ENCODE peak calls at places on chromosomes 13 and 19, in four cellular contexts. E is K562, H is HL-60, Z is GM12878. S is an unnamed sample.

GRCh38 chr19:49893135-49893534 is 3.6 kb downstream of the IL4I1 start:
- DNase-seq in E (no peak), H (no peak), Z (no peak), S (no peak)

GRCh38 chr13:30340367-30341184 is 33.2 kb upstream of the KATNAL1 start:
- DNase-seq in E (peak), H (peak), Z (no peak), S (no peak)

GRCh38 chr13:52686381-52686780 is 33.7 kb downstream of the SUGT1 start:
- DNase-seq in E (no peak), H (no peak), Z (no peak), S (no peak)

GRCh38 chr13:106596287-106596937 is 28.5 kb upstream of the ARGLU1 start:
- DNase-seq in E (no peak), H (no peak), Z (no peak), S (no peak)

GRCh38 chr19:5299137-5299536 is 41.5 kb downstream of the PTPRS start:
- DNase-seq in E (no peak), H (no peak), Z (no peak), S (no peak)

GRCh38 chr19:38319421-38320258 is at the start of gene KCNK6:
- DNase-seq in E (no peak), H (peak), Z (no peak), S (no peak)

GRCh38 chr13:94712812-94713555 is 639 bp upstream of the SOX21 start:
- DNase-seq in E (no peak), H (no peak), Z (no peak), S (no peak)

GRCh38 chr19:2575734-2576481 is 100.0 kb downstream of the GADD45B start:
- DNase-seq in E (no peak), H (no peak), Z (no peak), S (no peak)

GRCh38 chr19:3672575-3672948 is 27.7 kb downstream of the PIP5K1C start:
- DNase-seq in E (no peak), H (no peak), Z (no peak), S (no peak)

GRCh38 chr19:46608178-46608577 is 7.0 kb downstream of the CALM3 start:
- DNase-seq in E (no peak), H (no peak), Z (no peak), S (no peak)

GRCh38 chr13:74080762-74081161 is 53.4 kb downstream of the KLF12 start:
- DNase-seq in E (no peak), H (no peak), Z (no peak), S (no peak)

GRCh38 chr19:10107254-10107653 is 1.1 kb downstream of the PPAN start:
- DNase-seq in E (no peak), H (no peak), Z (no peak), S (no peak)

GRCh38 chr19:6239401-6239844 is 40.4 kb downstream of the MLLT1 start:
- DNase-seq in E (no peak), H (no peak), Z (no peak), S (peak)

GRCh38 chr19:49687566-49688316 is 1.7 kb upstream of the ADM5 start:
- DNase-seq in E (no peak), H (no peak), Z (no peak), S (no peak)

GRCh38 chr13:60109285-60109684 is 54.4 kb downstream of the DIAPH3 start:
- DNase-seq in E (no peak), H (no peak), Z (no peak), S (no peak)
- TF ChIP-seq SPI1 in E (no peak), H (no peak), Z (no peak), S (no peak)

GRCh38 chr19:44746616-44746945 is 1.9 kb upstream of the BCL3 start:
- DNase-seq in E (no peak), H (no peak), Z (no peak), S (no peak)

GRCh38 chr19:44748426-44749254 is at the start of gene BCL3:
- DNase-seq in E (peak), H (no peak), Z (no peak), S (peak)

GRCh38 chr19:44747739-44748425 is 626 bp upstream of the BCL3 start:
- DNase-seq in E (no peak), H (peak), Z (no peak), S (no peak)

GRCh38 chr19:44745887-44746600 is 2.5 kb upstream of the BCL3 start:
- DNase-seq in E (no peak), H (no peak), Z (no peak), S (no peak)

GRCh38 chr19:44746946-44747738 is 1.4 kb upstream of the BCL3 start:
- DNase-seq in E (peak), H (peak), Z (peak), S (peak)
- TF ChIP-seq SPI1 in E (peak), H (peak), Z (peak), S (no peak)

DNA sequence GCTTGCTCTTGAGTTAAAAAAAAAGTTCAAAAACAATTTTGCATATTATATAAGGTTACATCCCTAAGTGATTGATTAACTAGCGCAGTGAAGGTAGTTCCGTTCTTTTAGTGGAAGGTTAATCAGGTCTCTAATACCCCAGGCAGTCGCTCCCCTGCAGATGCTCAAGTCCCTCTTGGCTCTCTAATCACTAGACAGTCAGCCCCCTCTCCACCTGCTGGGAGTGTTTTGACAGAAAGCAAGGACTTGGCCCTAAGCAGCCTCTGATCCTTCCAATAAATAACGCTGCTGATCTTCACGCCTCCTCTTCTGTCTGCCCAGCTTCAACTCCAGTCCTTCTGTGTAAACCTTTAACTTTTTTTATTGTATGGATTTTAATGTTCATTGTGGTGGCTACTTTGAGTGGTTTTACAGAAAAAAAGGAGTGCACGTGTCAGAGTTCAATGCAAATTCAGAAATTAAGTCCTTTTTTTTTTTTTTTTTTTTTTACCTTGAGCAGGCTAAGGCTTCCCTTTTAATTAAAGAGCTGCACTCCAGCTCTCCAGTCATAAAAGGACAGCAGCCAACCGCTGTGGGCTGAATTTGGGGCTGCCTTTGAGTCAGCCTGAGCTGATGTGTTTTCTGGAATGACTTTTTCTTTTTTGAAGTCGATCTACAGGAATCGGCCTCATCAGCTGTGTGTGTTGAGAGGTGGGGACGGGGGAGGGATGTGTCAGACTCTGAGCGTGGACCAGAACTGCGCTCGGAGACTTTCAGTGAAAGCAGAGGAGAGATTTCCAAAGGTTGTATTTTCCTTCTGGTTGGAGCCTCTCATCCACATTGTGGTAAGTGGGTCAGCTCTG is 33.8 kb upstream of the MYO16 start:
- DNase-seq in E (no peak), H (no peak), Z (no peak), S (no peak)
- TF ChIP-seq SPI1 in E (no peak), H (no peak), Z (no peak), S (no peak)

DNA sequence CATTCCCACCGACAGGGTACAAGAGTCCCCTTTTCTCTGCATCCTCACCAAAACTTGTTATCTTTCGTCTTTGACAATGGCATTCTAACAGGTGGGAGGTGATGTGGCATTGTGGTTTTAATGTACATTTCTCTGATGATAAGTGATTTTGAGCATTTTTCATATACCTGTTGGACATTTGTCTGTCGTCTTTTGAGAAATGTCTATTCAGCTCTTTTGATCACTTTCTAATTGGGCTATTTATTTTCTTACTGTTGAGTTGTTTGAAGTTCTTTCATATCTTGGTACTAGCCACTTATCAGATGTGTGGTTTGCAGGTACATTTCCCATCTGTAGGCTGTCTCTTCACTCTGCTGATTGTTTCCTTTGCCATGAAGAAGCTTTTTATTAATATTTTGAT is 219.0 kb upstream of the SOX1 start:
- DNase-seq in E (no peak), H (no peak), Z (no peak), S (no peak)
- TF ChIP-seq SPI1 in E (no peak), H (no peak), Z (no peak), S (no peak)

GRCh38 chr13:77966671-77967070 is 48.0 kb upstream of the EDNRB start:
- DNase-seq in E (no peak), H (no peak), Z (no peak), S (no peak)

DNA sequence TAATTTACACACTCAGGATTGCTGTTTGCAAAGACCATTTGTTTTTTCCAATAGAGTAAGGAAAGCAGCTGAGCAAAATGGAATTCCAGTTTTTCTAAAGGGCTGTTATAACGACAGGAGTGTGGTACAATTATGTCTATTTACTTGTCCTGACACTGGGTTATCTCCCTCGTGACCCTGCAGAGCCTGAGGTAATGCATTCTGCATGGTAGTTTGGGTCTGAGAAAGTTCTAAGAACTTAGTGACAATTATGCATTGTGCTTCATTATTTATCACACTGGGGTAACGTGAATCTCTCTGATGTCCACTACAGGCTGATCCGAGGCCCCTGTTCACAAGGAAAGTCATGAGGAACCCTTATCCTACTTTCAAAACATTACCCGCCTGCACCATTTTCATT is 50.7 kb upstream of the EDNRB start:
- DNase-seq in E (no peak), H (no peak), Z (no peak), S (no peak)
- TF ChIP-seq SPI1 in E (no peak), H (no peak), Z (no peak), S (no peak)

GRCh38 chr13:66354880-66355279 is 875.3 kb downstream of the PCDH9 start:
- DNase-seq in E (no peak), H (no peak), Z (no peak), S (no peak)

GRCh38 chr13:66358564-66358963 is 871.6 kb downstream of the PCDH9 start:
- DNase-seq in E (no peak), H (no peak), Z (no peak), S (no peak)

GRCh38 chr13:66359910-66360552 is 870.1 kb downstream of the PCDH9 start:
- DNase-seq in E (no peak), H (no peak), Z (no peak), S (no peak)

GRCh38 chr13:66362485-66362884 is 867.7 kb downstream of the PCDH9 start:
- DNase-seq in E (no peak), H (no peak), Z (no peak), S (no peak)

GRCh38 chr13:66359393-66359792 is 870.7 kb downstream of the PCDH9 start:
- DNase-seq in E (no peak), H (no peak), Z (no peak), S (no peak)
- TF ChIP-seq SPI1 in E (no peak), H (no peak), Z (no peak), S (no peak)

DNA sequence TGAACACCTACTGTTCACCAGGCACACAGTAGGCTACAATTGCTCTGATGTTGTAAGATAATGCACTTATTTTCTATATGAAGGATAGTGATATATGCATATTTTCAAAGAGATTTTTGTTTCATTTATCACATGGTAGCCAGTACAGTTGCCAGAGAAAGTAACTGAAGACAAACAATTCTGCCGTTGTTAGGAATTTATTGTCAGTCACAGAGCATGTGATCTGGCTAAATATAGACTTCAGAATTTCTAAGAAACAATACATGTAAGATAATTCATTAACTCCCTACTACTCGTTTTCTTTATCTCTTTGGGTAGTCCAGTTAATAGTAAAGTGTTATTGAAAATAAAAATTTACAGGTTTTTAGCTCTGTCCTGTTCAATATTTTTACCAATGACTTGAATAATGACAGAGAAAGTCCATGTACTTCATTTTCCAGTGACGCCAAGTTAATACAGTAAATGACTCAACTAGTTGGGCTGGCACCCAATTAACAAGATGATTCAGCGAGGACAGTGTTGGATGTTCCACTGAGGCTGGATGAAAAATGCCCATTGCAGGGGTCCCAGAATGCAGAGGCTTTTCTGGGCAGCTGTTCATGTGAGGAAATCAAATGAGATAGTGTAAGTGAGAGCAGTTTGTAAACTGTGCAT is 35.6 kb downstream of the GJA3 start:
- DNase-seq in E (no peak), H (no peak), Z (no peak), S (no peak)
- TF ChIP-seq SPI1 in E (no peak), H (no peak), Z (no peak), S (no peak)

DNA sequence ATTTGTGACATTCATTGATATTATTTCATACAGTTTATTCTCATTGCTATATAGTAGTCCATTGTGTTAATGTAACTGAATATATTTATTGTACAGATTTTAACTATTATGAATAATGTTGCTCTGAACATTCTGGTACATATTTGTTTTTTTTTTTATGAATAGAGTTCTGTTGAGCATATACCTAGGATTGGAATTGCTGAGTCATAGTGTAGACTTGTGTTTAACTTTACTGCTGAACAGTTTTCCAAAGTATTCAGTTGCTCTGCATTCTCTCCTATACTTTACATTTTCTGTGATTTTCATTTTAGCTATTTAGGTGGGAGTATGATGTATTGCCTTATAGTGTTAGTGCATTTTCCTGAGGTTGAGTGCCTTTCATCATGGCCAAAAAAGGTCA is 97.5 kb downstream of the MAB21L1 start:
- DNase-seq in E (no peak), H (no peak), Z (no peak), S (no peak)
- TF ChIP-seq SPI1 in E (no peak), H (no peak), Z (no peak), S (no peak)

S was measured in GM12891.